ENCODE peak calls at places on chromosomes 12 and 14, in five cellular contexts. Y is AG08396, R is left kidney, Q is NCI-H2107, A is RWPE2. E is an unnamed sample.

GRCh38 chr12:52277486-52278245 is 3.2 kb downstream of the KRT86 start:
- DNase-seq in A (no peak), Q (no peak), R (peak; percentile 21), Y (no peak), E (no peak)

GRCh38 chr12:39627914-39628313 is 8.3 kb upstream of the ABCD2 start:
- DNase-seq in A (no peak), Q (no peak), R (no peak), Y (no peak), E (no peak)

GRCh38 chr12:22662356-22662755 is 37.4 kb downstream of the ETNK1 start:
- DNase-seq in Y (no peak), A (no peak), Q (no peak), R (no peak), E (no peak)

GRCh38 chr12:131028587-131029338 is 75.1 kb downstream of the ADGRD1 start:
- DNase-seq in Y (no peak), Q (no peak), R (no peak), A (no peak), E (no peak)

GRCh38 chr12:108629824-108630476 is 3.7 kb downstream of the SELPLG start:
- DNase-seq in Y (peak; percentile 67), A (peak; percentile 83), Q (no peak), R (peak; percentile 39), E (no peak)

GRCh38 chr14:80202888-80203562 is 8.3 kb downstream of the DIO2 start:
- DNase-seq in Y (no peak), Q (no peak), R (no peak), A (peak; percentile 51), E (no peak)

GRCh38 chr14:93100098-93100497 is 15.6 kb downstream of the ITPK1 start:
- DNase-seq in R (no peak), Y (no peak), A (no peak), Q (no peak), E (no peak)

GRCh38 chr14:104359301-104359968 is 220.1 kb upstream of the C14orf180 start:
- DNase-seq in Q (no peak), A (no peak), R (no peak), Y (no peak), E (no peak)

GRCh38 chr12:64099430-64099829 is 122.7 kb downstream of the KICS2 start:
- DNase-seq in Y (peak; percentile 79), A (no peak), Q (no peak), R (no peak), E (no peak)

GRCh38 chr14:94390372-94391086 is 2.1 kb upstream of the SERPINA1 start:
- DNase-seq in A (peak; percentile 88), Q (no peak), Y (no peak), R (peak; percentile 16), E (no peak)

GRCh38 chr14:65502676-65503124 is 90.2 kb downstream of the FUT8 start:
- DNase-seq in Q (no peak), A (no peak), Y (peak; percentile 10), R (no peak), E (no peak)

GRCh38 chr12:78674311-78675085 is 190.1 kb upstream of the SYT1 start:
- DNase-seq in Y (peak; percentile 6), R (no peak), Q (no peak), A (no peak), E (no peak)

GRCh38 chr14:100056964-100057817 is 8.0 kb upstream of the EVL start:
- DNase-seq in A (no peak), R (no peak), Y (peak; percentile 39), Q (no peak), E (peak; percentile 31)

GRCh38 chr12:112226768-112227167 is 101.4 kb downstream of the TRAFD1 start:
- DNase-seq in Y (no peak), R (no peak), A (no peak), Q (no peak), E (no peak)

GRCh38 chr12:26379777-26380467 is 184.5 kb downstream of the SSPN start:
- DNase-seq in R (no peak), Q (no peak), Y (no peak), A (no peak), E (no peak)

GRCh38 chr12:131092911-131093901 is 139.5 kb downstream of the ADGRD1 start:
- DNase-seq in R (no peak), Y (no peak), Q (no peak), A (peak; percentile 44), E (peak; percentile 48)

GRCh38 chr14:100486025-100486828 is 101.0 kb downstream of the BEGAIN start:
- DNase-seq in Q (peak; percentile 100), R (peak; percentile 97), A (no peak), Y (peak; percentile 82), E (peak; percentile 53)

GRCh38 chr12:53071591-53072551 is 7.3 kb downstream of the SPRYD3 start:
- DNase-seq in A (no peak), R (no peak), Y (no peak), Q (no peak), E (no peak)

GRCh38 chr12:7093892-7094291 is 1.6 kb upstream of the C1R start:
- DNase-seq in A (no peak), Y (no peak), Q (no peak), R (no peak), E (no peak)

GRCh38 chr14:48575772-48576171 is 900.4 kb upstream of the MDGA2 start:
- DNase-seq in R (peak; percentile 6), A (no peak), Q (no peak), Y (no peak), E (no peak)